ENCODE peak calls at places on chromosomes 11 and 22, in six cellular contexts. One of them, this sample, is unnamed.
A peak's percentile ranks its signal among the peaks of the same experiment; 100 is the strongest.

GRCh38 chr22:23402275-23403151 is 177.6 kb downstream of the IGLL1 start:
- DNase-seq in GM12878: no peak
- DNase-seq in H1: peak; percentile 82
- DNase-seq in K562: peak; percentile 84
- DNase-seq in SK-N-SH: peak; percentile 96
- DNase-seq in HepG2: peak; percentile 67
- DNase-seq in this sample: peak; percentile 24

GRCh38 chr11:11073996-11074395 is 216.1 kb upstream of the ZBED5 start:
- DNase-seq in GM12878: no peak
- DNase-seq in H1: no peak
- DNase-seq in K562: no peak
- DNase-seq in SK-N-SH: no peak
- DNase-seq in HepG2: no peak
- DNase-seq in this sample: no peak

GRCh38 chr11:58999291-58999680 is 60.0 kb downstream of the GLYATL1 start:
- DNase-seq in GM12878: no peak
- DNase-seq in H1: no peak
- DNase-seq in K562: no peak
- DNase-seq in SK-N-SH: no peak
- DNase-seq in HepG2: no peak
- DNase-seq in this sample: peak; percentile 11

GRCh38 chr11:20474951-20475517 is 87.5 kb downstream of the PRMT3 start:
- DNase-seq in GM12878: peak; percentile 19
- DNase-seq in H1: no peak
- DNase-seq in K562: no peak
- DNase-seq in SK-N-SH: no peak
- DNase-seq in HepG2: no peak
- DNase-seq in this sample: peak; percentile 28

GRCh38 chr11:93585758-93586157 is 42.6 kb upstream of the SMCO4 start:
- DNase-seq in GM12878: no peak
- DNase-seq in H1: no peak
- DNase-seq in K562: peak; percentile 10
- DNase-seq in SK-N-SH: no peak
- DNase-seq in HepG2: no peak
- DNase-seq in this sample: no peak

GRCh38 chr11:16862733-16863132 is 124.3 kb downstream of the C11orf58 start:
- DNase-seq in GM12878: no peak
- DNase-seq in H1: no peak
- DNase-seq in K562: no peak
- DNase-seq in SK-N-SH: peak; percentile 46
- DNase-seq in HepG2: no peak
- DNase-seq in this sample: no peak

GRCh38 chr11:108154591-108154990 is 33.2 kb downstream of the ACAT1 start:
- DNase-seq in GM12878: no peak
- DNase-seq in H1: no peak
- DNase-seq in K562: no peak
- DNase-seq in SK-N-SH: no peak
- DNase-seq in HepG2: no peak
- DNase-seq in this sample: no peak

GRCh38 chr11:114386545-114386944 is 13.8 kb downstream of the C11orf71 start:
- DNase-seq in GM12878: no peak
- DNase-seq in H1: no peak
- DNase-seq in K562: no peak
- DNase-seq in SK-N-SH: no peak
- DNase-seq in HepG2: no peak
- DNase-seq in this sample: no peak

DNA sequence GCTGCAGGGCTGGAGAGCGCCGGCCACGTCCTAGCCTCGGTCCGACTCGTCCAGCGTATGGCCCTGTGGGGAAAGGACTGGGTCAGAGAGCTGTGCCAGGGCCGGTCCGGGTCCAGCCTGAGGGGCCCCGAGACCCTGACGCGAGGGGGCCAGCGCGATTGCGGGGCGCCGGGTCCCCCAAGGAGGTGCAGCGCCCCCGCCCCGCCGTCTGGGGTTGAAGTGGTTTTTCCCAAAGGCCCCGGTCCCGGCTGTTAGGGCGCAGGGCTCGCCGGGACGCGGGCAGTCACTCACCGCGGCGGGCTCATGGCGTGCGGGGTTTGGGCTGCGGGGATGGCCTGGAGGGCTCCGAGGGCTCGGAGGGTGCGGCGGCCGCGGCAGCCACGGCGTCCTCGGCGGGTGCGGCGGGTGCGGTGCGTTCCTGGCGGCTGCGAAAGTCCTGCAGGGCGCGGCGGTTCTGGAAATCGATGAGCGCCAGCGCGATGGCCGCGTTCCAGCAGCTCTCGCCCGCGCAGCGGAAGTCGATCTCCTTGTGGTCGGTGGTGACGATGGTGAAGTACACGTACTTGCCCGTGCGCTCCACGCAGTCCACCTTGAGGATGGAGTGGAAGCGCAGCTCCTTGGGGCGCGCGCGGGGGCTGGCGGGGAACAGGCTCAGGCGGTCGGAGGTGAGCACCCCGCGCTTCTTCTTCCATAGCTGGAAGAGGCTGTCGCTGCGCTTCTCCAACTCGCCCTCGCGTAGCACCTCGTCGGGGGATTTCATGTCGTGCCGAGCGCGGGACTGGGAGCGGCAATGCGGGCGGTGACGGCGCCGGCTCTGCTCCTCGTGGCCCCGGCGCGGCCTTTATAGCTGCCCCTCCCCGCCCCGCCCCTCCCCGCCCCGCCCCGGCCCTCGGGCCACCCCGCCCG is at the start of gene PHLDA2:
- DNase-seq in GM12878: no peak
- DNase-seq in H1: peak; percentile 75
- DNase-seq in K562: peak; percentile 81
- DNase-seq in SK-N-SH: peak; percentile 74
- DNase-seq in HepG2: no peak
- DNase-seq in this sample: peak; percentile 48
- TF ChIP-seq CTCF in GM12878: no peak
- TF ChIP-seq CTCF in H1: no peak
- TF ChIP-seq CTCF in K562: no peak
- TF ChIP-seq CTCF in SK-N-SH: no peak
- TF ChIP-seq CTCF in HepG2: no peak
- TF ChIP-seq CTCF in this sample: no peak

GRCh38 chr11:102561636-102562035 is 31.1 kb upstream of the MMP7 start:
- DNase-seq in GM12878: no peak
- DNase-seq in H1: no peak
- DNase-seq in K562: no peak
- DNase-seq in SK-N-SH: no peak
- DNase-seq in HepG2: no peak
- DNase-seq in this sample: no peak

GRCh38 chr11:102555091-102555490 is 24.5 kb upstream of the MMP7 start:
- DNase-seq in GM12878: no peak
- DNase-seq in H1: no peak
- DNase-seq in K562: no peak
- DNase-seq in SK-N-SH: no peak
- DNase-seq in HepG2: no peak
- DNase-seq in this sample: no peak

GRCh38 chr11:102559839-102560238 is 29.3 kb upstream of the MMP7 start:
- DNase-seq in GM12878: no peak
- DNase-seq in H1: no peak
- DNase-seq in K562: no peak
- DNase-seq in SK-N-SH: no peak
- DNase-seq in HepG2: no peak
- DNase-seq in this sample: no peak

GRCh38 chr11:102564110-102564509 is 33.6 kb upstream of the MMP7 start:
- DNase-seq in GM12878: no peak
- DNase-seq in H1: no peak
- DNase-seq in K562: peak; percentile 8
- DNase-seq in SK-N-SH: no peak
- DNase-seq in HepG2: peak; percentile 27
- DNase-seq in this sample: no peak

DNA sequence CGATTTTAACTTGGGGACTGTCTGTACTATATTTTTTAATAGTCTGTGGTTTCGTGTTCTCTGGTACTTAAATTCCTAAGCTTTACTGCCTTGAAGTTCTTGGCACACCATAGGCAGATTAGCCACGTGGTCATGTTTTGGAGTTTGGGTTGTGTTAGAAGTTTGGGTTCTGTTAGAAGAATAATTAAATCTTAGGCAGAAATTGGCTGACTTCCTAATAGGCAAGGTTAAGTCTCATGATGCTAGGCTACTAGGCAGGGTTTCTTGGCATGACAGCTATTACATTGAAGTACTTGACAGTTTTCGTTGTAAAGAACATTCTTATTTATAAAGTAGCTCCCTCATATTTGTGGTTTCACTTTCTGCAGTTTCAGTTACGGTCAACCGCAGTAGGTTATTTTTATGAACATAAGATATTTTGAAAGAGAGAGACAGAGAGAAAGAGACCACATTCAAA is 30.0 kb upstream of the MMP7 start:
- DNase-seq in GM12878: peak; percentile 84
- DNase-seq in H1: no peak
- DNase-seq in K562: no peak
- DNase-seq in SK-N-SH: no peak
- DNase-seq in HepG2: no peak
- DNase-seq in this sample: peak; percentile 55
- TF ChIP-seq GABPA in GM12878: peak; percentile 50
- TF ChIP-seq GABPA in H1: no peak
- TF ChIP-seq GABPA in K562: no peak
- TF ChIP-seq GABPA in SK-N-SH: no peak
- TF ChIP-seq GABPA in HepG2: no peak
- TF ChIP-seq GABPA in this sample: no peak

GRCh38 chr11:75576445-75577049 is 14.5 kb downstream of the SERPINH1 start:
- DNase-seq in GM12878: peak; percentile 45
- DNase-seq in H1: no peak
- DNase-seq in K562: no peak
- DNase-seq in SK-N-SH: no peak
- DNase-seq in HepG2: no peak
- DNase-seq in this sample: peak; percentile 63

GRCh38 chr11:75572744-75573143 is 10.7 kb downstream of the SERPINH1 start:
- DNase-seq in GM12878: no peak
- DNase-seq in H1: no peak
- DNase-seq in K562: no peak
- DNase-seq in SK-N-SH: no peak
- DNase-seq in HepG2: no peak
- DNase-seq in this sample: no peak

GRCh38 chr11:75576017-75576416 is 14.0 kb downstream of the SERPINH1 start:
- DNase-seq in GM12878: no peak
- DNase-seq in H1: no peak
- DNase-seq in K562: no peak
- DNase-seq in SK-N-SH: no peak
- DNase-seq in HepG2: no peak
- DNase-seq in this sample: no peak

GRCh38 chr11:75577198-75577597 is 15.1 kb downstream of the SERPINH1 start:
- DNase-seq in GM12878: no peak
- DNase-seq in H1: peak; percentile 88
- DNase-seq in K562: peak; percentile 72
- DNase-seq in SK-N-SH: peak; percentile 84
- DNase-seq in HepG2: no peak
- DNase-seq in this sample: no peak

GRCh38 chr11:75574698-75575265 is 12.7 kb downstream of the SERPINH1 start:
- DNase-seq in GM12878: no peak
- DNase-seq in H1: no peak
- DNase-seq in K562: no peak
- DNase-seq in SK-N-SH: peak; percentile 46
- DNase-seq in HepG2: no peak
- DNase-seq in this sample: no peak
- TF ChIP-seq CTCF in GM12878: no peak
- TF ChIP-seq CTCF in H1: peak; percentile 62
- TF ChIP-seq CTCF in K562: peak; percentile 56
- TF ChIP-seq CTCF in SK-N-SH: peak; percentile 43
- TF ChIP-seq CTCF in HepG2: peak; percentile 34
- TF ChIP-seq CTCF in this sample: no peak

GRCh38 chr22:39700565-39700964 is 130.0 kb downstream of the CACNA1I start:
- DNase-seq in GM12878: no peak
- DNase-seq in H1: no peak
- DNase-seq in K562: no peak
- DNase-seq in SK-N-SH: no peak
- DNase-seq in HepG2: no peak
- DNase-seq in this sample: no peak

GRCh38 chr22:39706406-39707150 is 136.0 kb downstream of the CACNA1I start:
- DNase-seq in GM12878: no peak
- DNase-seq in H1: no peak
- DNase-seq in K562: peak; percentile 34
- DNase-seq in SK-N-SH: no peak
- DNase-seq in HepG2: no peak
- DNase-seq in this sample: no peak

GRCh38 chr22:39707351-39707750 is 136.8 kb downstream of the CACNA1I start:
- DNase-seq in GM12878: no peak
- DNase-seq in H1: no peak
- DNase-seq in K562: no peak
- DNase-seq in SK-N-SH: no peak
- DNase-seq in HepG2: no peak
- DNase-seq in this sample: no peak

GRCh38 chr22:39705386-39705785 is 134.8 kb downstream of the CACNA1I start:
- DNase-seq in GM12878: no peak
- DNase-seq in H1: no peak
- DNase-seq in K562: no peak
- DNase-seq in SK-N-SH: no peak
- DNase-seq in HepG2: no peak
- DNase-seq in this sample: no peak

DNA sequence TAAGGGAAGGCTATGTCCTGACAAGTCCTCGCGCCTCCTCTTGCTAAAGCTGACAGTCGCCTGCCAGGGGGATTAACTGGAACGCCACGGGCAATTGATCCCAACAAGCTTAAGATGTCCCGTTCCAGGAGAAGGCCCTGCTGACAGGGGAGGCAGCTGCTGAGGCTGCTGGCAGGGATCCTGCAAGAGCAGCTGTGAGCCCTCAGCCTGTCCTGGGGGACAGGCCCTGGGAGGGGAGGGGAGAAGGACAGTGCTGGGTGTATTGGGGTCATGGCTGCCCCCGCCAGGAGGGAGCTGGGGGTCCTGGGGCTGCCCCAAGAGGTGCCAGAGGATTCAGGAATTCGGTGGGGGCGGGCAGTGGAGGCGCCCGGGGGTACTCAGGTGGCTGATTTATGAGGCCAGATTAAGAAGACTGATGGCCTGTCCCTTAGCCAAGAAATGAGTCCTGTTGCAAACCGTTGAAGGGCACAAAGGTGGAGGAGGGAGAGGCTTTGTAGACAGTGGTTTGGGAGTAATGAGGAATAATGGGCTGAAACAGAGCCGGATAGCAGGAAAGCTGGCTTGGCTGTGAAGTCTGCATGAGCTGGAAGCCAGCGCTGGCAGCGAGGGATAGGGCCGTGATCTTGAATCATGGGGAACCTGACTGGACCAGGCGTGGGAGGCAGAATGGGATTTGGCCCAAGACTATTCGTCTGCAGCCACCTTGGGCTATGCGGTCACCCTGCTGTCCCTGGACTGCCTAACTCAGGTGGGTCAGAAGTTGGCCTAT is 133.5 kb downstream of the CACNA1I start:
- DNase-seq in GM12878: no peak
- DNase-seq in H1: no peak
- DNase-seq in K562: no peak
- DNase-seq in SK-N-SH: no peak
- DNase-seq in HepG2: no peak
- DNase-seq in this sample: no peak
- TF ChIP-seq GABPA in GM12878: no peak
- TF ChIP-seq GABPA in H1: no peak
- TF ChIP-seq GABPA in K562: no peak
- TF ChIP-seq GABPA in SK-N-SH: no peak
- TF ChIP-seq GABPA in HepG2: no peak
- TF ChIP-seq GABPA in this sample: no peak

This sample was measured in HL-60.